ENCODE peak calls at places on chromosome 5, in six cellular contexts. One of them, this sample, is unnamed.

GRCh38 chr5:93886917-93887361 is 145.5 kb upstream of the POU5F2 start:
- DNase-seq in H9: no peak
- DNase-seq in IMR-90: peak
- DNase-seq in mesendoderm: no peak
- DNase-seq in H1: no peak
- DNase-seq in neuronal stem cell: no peak
- DNase-seq in this sample: peak

GRCh38 chr5:158522761-158523160 is 577.0 kb downstream of the EBF1 start:
- DNase-seq in neuronal stem cell: no peak
- DNase-seq in IMR-90: no peak
- DNase-seq in H1: no peak
- DNase-seq in mesendoderm: no peak
- DNase-seq in H9: no peak
- DNase-seq in this sample: no peak

GRCh38 chr5:15807861-15808260 is 307.9 kb downstream of the FBXL7 start:
- DNase-seq in neuronal stem cell: no peak
- DNase-seq in H9: no peak
- DNase-seq in H1: no peak
- DNase-seq in mesendoderm: no peak
- DNase-seq in IMR-90: peak
- DNase-seq in this sample: no peak

GRCh38 chr5:98309785-98310566 is 463.5 kb upstream of the RGMB start:
- DNase-seq in neuronal stem cell: peak
- DNase-seq in H9: peak
- DNase-seq in mesendoderm: peak
- DNase-seq in H1: peak
- DNase-seq in IMR-90: peak
- DNase-seq in this sample: peak

GRCh38 chr5:40260351-40260750 is 419.4 kb upstream of the PTGER4 start:
- DNase-seq in neuronal stem cell: no peak
- DNase-seq in IMR-90: no peak
- DNase-seq in H9: no peak
- DNase-seq in mesendoderm: no peak
- DNase-seq in H1: no peak
- DNase-seq in this sample: no peak

GRCh38 chr5:115415143-115415491 is 118.7 kb upstream of the CCDC112 start:
- DNase-seq in neuronal stem cell: peak
- DNase-seq in H1: no peak
- DNase-seq in mesendoderm: peak
- DNase-seq in H9: no peak
- DNase-seq in IMR-90: peak
- DNase-seq in this sample: peak

GRCh38 chr5:172453986-172454354 is 355 bp downstream of the SH3PXD2B start:
- DNase-seq in H9: peak
- DNase-seq in IMR-90: no peak
- DNase-seq in H1: no peak
- DNase-seq in neuronal stem cell: peak
- DNase-seq in mesendoderm: peak
- DNase-seq in this sample: peak

GRCh38 chr5:158194561-158194961 is 335.6 kb upstream of the CLINT1 start:
- DNase-seq in mesendoderm: no peak
- DNase-seq in H1: no peak
- DNase-seq in neuronal stem cell: no peak
- DNase-seq in H9: no peak
- DNase-seq in IMR-90: no peak
- DNase-seq in this sample: no peak

GRCh38 chr5:135176991-135177390 is 143.0 kb upstream of the PITX1 start:
- DNase-seq in neuronal stem cell: no peak
- DNase-seq in H9: no peak
- DNase-seq in H1: no peak
- DNase-seq in mesendoderm: no peak
- DNase-seq in IMR-90: no peak
- DNase-seq in this sample: no peak

GRCh38 chr5:66498791-66499207 is 97.4 kb upstream of the MAST4 start:
- DNase-seq in H9: no peak
- DNase-seq in H1: no peak
- DNase-seq in neuronal stem cell: no peak
- DNase-seq in mesendoderm: peak
- DNase-seq in IMR-90: no peak
- DNase-seq in this sample: no peak

GRCh38 chr5:67773439-67773988 is 442.0 kb upstream of the PIK3R1 start:
- DNase-seq in H9: no peak
- DNase-seq in H1: no peak
- DNase-seq in IMR-90: no peak
- DNase-seq in neuronal stem cell: peak
- DNase-seq in mesendoderm: peak
- DNase-seq in this sample: peak

GRCh38 chr5:89457411-89458329 is 574.7 kb upstream of the MEF2C start:
- DNase-seq in mesendoderm: no peak
- DNase-seq in neuronal stem cell: no peak
- DNase-seq in H1: no peak
- DNase-seq in IMR-90: no peak
- DNase-seq in H9: no peak
- DNase-seq in this sample: peak

GRCh38 chr5:84372066-84372700 is 12.5 kb downstream of the EDIL3 start:
- DNase-seq in IMR-90: peak
- DNase-seq in neuronal stem cell: no peak
- DNase-seq in H1: no peak
- DNase-seq in H9: no peak
- DNase-seq in mesendoderm: no peak
- DNase-seq in this sample: peak

GRCh38 chr5:139104577-139105271 is 93.4 kb downstream of the SIL1 start:
- DNase-seq in H9: peak
- DNase-seq in neuronal stem cell: no peak
- DNase-seq in H1: no peak
- DNase-seq in mesendoderm: no peak
- DNase-seq in IMR-90: peak
- DNase-seq in this sample: no peak

GRCh38 chr5:60972225-60972624 is 27.2 kb downstream of the NDUFAF2 start:
- DNase-seq in neuronal stem cell: no peak
- DNase-seq in mesendoderm: no peak
- DNase-seq in H1: no peak
- DNase-seq in IMR-90: no peak
- DNase-seq in H9: no peak
- DNase-seq in this sample: no peak

GRCh38 chr5:58462623-58463230 is 2.8 kb upstream of the PLK2 start:
- DNase-seq in neuronal stem cell: peak
- DNase-seq in H9: no peak
- DNase-seq in H1: no peak
- DNase-seq in IMR-90: peak
- DNase-seq in mesendoderm: peak
- DNase-seq in this sample: peak

GRCh38 chr5:133402781-133403180 is 209.6 kb downstream of the FSTL4 start:
- DNase-seq in H1: no peak
- DNase-seq in neuronal stem cell: no peak
- DNase-seq in IMR-90: no peak
- DNase-seq in H9: no peak
- DNase-seq in mesendoderm: no peak
- DNase-seq in this sample: no peak

GRCh38 chr5:154242964-154243376 is 52.4 kb downstream of the GALNT10 start:
- DNase-seq in H9: no peak
- DNase-seq in neuronal stem cell: no peak
- DNase-seq in H1: no peak
- DNase-seq in IMR-90: no peak
- DNase-seq in mesendoderm: no peak
- DNase-seq in this sample: no peak

GRCh38 chr5:154242442-154242841 is 51.9 kb downstream of the GALNT10 start:
- DNase-seq in IMR-90: no peak
- DNase-seq in H1: no peak
- DNase-seq in neuronal stem cell: no peak
- DNase-seq in mesendoderm: no peak
- DNase-seq in H9: no peak
- DNase-seq in this sample: no peak

GRCh38 chr5:154241021-154241420 is 50.5 kb downstream of the GALNT10 start:
- DNase-seq in H1: no peak
- DNase-seq in H9: no peak
- DNase-seq in neuronal stem cell: no peak
- DNase-seq in mesendoderm: no peak
- DNase-seq in IMR-90: no peak
- DNase-seq in this sample: no peak

GRCh38 chr5:154243736-154244135 is 53.2 kb downstream of the GALNT10 start:
- DNase-seq in neuronal stem cell: no peak
- DNase-seq in H1: no peak
- DNase-seq in H9: no peak
- DNase-seq in IMR-90: peak
- DNase-seq in mesendoderm: no peak
- DNase-seq in this sample: peak

GRCh38 chr5:154244476-154244875 is 53.9 kb downstream of the GALNT10 start:
- DNase-seq in H1: no peak
- DNase-seq in mesendoderm: no peak
- DNase-seq in IMR-90: no peak
- DNase-seq in neuronal stem cell: no peak
- DNase-seq in H9: no peak
- DNase-seq in this sample: no peak
- H3K4ac ChIP-seq in H1: no peak
- H3K4ac ChIP-seq in mesendoderm: no peak
- H3K4ac ChIP-seq in IMR-90: peak
- H3K4ac ChIP-seq in neuronal stem cell: no peak
- H3K4ac ChIP-seq in H9: no peak
- H3K4ac ChIP-seq in this sample: no peak

DNA sequence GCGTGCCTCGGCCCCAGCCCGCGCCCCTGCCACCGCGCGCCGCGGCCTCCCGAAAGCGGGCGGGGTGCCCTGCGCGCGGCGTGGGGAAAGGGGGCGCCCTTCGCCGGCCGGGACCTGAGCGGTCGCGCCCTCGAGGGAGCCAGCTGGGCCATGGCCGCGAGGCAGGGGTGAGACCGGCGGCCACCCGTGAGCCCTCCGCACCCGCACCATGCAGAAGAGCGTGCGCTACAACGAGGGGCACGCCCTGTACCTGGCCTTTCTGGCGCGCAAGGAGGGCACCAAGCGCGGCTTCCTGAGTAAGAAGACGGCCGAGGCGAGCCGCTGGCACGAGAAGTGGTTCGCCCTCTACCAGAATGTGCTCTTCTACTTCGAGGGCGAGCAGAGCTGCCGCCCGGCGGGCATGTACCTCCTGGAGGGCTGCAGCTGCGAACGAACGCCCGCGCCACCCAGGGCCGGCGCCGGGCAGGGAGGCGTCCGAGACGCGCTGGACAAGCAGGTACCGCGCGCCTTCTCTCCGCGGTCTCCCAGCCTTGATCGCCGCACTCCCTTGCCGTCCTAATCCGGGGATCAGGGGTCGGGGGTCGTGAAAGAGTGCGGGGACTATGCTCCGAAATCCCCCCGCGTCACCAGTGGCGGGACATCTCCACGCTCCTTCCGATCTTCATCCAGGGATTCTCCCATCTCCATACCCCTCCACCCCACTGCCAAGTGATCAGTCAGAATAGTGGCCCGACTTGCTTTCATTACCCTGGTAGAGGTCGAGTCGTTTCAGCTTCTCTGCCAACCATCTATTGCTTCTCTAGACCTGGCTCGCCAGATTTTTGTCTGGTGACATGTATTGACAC is 590 bp downstream of the RASGRF2 start:
- DNase-seq in neuronal stem cell: peak
- DNase-seq in mesendoderm: peak
- DNase-seq in H9: peak
- DNase-seq in H1: peak
- DNase-seq in IMR-90: peak
- DNase-seq in this sample: peak
- H3K4ac ChIP-seq in neuronal stem cell: no peak
- H3K4ac ChIP-seq in mesendoderm: no peak
- H3K4ac ChIP-seq in H9: no peak
- H3K4ac ChIP-seq in H1: no peak
- H3K4ac ChIP-seq in IMR-90: peak
- H3K4ac ChIP-seq in this sample: peak

DNA sequence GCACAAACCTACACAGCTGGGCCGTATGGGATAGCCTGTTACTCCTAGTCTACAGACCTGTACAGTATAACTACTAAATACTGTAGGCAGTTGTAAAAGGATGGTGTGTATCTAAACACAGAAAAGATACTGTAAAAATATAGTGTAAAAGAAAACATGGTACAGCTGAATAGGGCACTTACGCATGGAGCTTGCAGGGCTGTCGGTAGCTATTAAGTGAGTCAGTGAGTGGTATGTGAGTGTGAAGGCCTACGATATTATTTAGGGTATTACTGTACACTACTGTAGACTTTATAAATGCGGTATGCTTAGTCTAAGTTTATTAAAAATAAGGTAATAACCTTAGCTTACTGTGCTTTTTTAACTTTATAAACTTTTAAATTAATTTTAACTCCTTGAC is 1.2 kb downstream of the ZCCHC9 start:
- DNase-seq in H1: no peak
- DNase-seq in mesendoderm: no peak
- DNase-seq in H9: no peak
- DNase-seq in IMR-90: peak
- DNase-seq in neuronal stem cell: no peak
- DNase-seq in this sample: peak
- H3K4ac ChIP-seq in H1: no peak
- H3K4ac ChIP-seq in mesendoderm: no peak
- H3K4ac ChIP-seq in H9: no peak
- H3K4ac ChIP-seq in IMR-90: peak
- H3K4ac ChIP-seq in neuronal stem cell: no peak
- H3K4ac ChIP-seq in this sample: no peak

GRCh38 chr5:138029944-138030343 is 2.9 kb downstream of the FAM13B start:
- DNase-seq in H9: no peak
- DNase-seq in neuronal stem cell: no peak
- DNase-seq in mesendoderm: no peak
- DNase-seq in H1: no peak
- DNase-seq in IMR-90: no peak
- DNase-seq in this sample: no peak

GRCh38 chr5:138032028-138032571 is 779 bp downstream of the FAM13B start:
- DNase-seq in IMR-90: peak
- DNase-seq in H1: no peak
- DNase-seq in mesendoderm: no peak
- DNase-seq in neuronal stem cell: no peak
- DNase-seq in H9: peak
- DNase-seq in this sample: no peak

GRCh38 chr5:138033916-138034315 is 1.0 kb upstream of the FAM13B start:
- DNase-seq in neuronal stem cell: no peak
- DNase-seq in H1: no peak
- DNase-seq in IMR-90: peak
- DNase-seq in H9: no peak
- DNase-seq in mesendoderm: peak
- DNase-seq in this sample: peak

GRCh38 chr5:138033275-138033808 is 463 bp upstream of the FAM13B start:
- DNase-seq in IMR-90: no peak
- DNase-seq in neuronal stem cell: no peak
- DNase-seq in mesendoderm: no peak
- DNase-seq in H9: no peak
- DNase-seq in H1: no peak
- DNase-seq in this sample: peak

DNA sequence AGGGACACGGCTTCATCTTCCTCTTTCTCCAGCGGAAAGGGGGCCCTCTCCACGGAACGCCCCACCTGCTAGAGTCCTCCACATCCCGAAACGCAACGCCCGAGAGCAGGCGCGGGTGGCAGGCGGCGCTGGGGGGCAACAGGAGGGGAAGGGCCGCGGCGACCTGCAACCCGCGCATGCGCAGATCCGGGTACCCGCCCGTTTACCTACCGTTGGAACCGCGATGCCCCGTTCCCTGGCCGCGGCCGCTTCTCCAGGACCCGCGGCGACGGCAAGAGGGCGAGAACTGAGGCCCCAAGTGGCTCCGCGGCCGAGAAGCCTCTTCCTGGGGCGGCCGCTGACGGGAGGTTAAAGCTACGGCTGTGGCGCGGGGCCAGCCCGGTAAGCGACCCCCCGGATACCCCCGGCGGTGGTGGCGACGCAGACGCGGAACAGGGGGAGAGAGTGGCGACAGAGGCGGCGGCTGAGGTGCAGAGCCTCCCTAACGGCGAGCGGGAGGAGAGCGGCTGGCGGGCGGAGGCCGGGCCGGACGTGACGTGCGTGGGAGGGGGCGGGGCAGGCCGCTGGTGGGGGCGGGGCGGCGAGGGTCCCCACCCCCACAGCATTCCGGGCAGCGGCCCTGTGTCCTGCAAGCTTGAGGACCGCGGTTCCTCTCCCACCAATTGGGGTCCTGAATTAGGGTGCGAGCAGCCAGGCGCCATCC is at the start of gene FAM13B:
- DNase-seq in neuronal stem cell: peak
- DNase-seq in IMR-90: peak
- DNase-seq in H1: peak
- DNase-seq in H9: peak
- DNase-seq in mesendoderm: peak
- DNase-seq in this sample: peak
- H3K4ac ChIP-seq in neuronal stem cell: no peak
- H3K4ac ChIP-seq in IMR-90: peak
- H3K4ac ChIP-seq in H1: no peak
- H3K4ac ChIP-seq in H9: no peak
- H3K4ac ChIP-seq in mesendoderm: peak
- H3K4ac ChIP-seq in this sample: peak

This sample was measured in mesenchymal stem cell.